ENCODE peak calls at places on chromosomes 12 and 14, in seven cellular contexts. One of them, this sample, is unnamed.

GRCh38 chr14:76829016-76829365 is 2.8 kb downstream of the LRRC74A start:
- DNase-seq in prostate gland: no peak
- DNase-seq in tibial nerve: peak
- DNase-seq in A549: no peak
- DNase-seq in adrenal gland: peak
- DNase-seq in esophagus squamous epithelium: no peak
- DNase-seq in heart left ventricle: peak
- DNase-seq in this sample: no peak

GRCh38 chr12:56581418-56582145 is 48.5 kb downstream of the BAZ2A start:
- DNase-seq in esophagus squamous epithelium: no peak
- DNase-seq in tibial nerve: peak
- DNase-seq in heart left ventricle: no peak
- DNase-seq in prostate gland: no peak
- DNase-seq in A549: no peak
- DNase-seq in adrenal gland: no peak
- DNase-seq in this sample: no peak

GRCh38 chr12:121283841-121284240 is 12.7 kb downstream of the CAMKK2 start:
- DNase-seq in esophagus squamous epithelium: no peak
- DNase-seq in A549: no peak
- DNase-seq in tibial nerve: no peak
- DNase-seq in heart left ventricle: no peak
- DNase-seq in prostate gland: no peak
- DNase-seq in adrenal gland: no peak
- DNase-seq in this sample: no peak

GRCh38 chr14:101709962-101710891 is 51.3 kb upstream of the PPP2R5C start:
- DNase-seq in heart left ventricle: no peak
- DNase-seq in esophagus squamous epithelium: no peak
- DNase-seq in adrenal gland: no peak
- DNase-seq in prostate gland: no peak
- DNase-seq in tibial nerve: no peak
- DNase-seq in A549: no peak
- DNase-seq in this sample: no peak

GRCh38 chr12:97159397-97159796 is 252.3 kb downstream of the NEDD1 start:
- DNase-seq in prostate gland: no peak
- DNase-seq in adrenal gland: no peak
- DNase-seq in A549: no peak
- DNase-seq in heart left ventricle: no peak
- DNase-seq in tibial nerve: no peak
- DNase-seq in esophagus squamous epithelium: no peak
- DNase-seq in this sample: no peak

GRCh38 chr14:87805315-87805723 is 187.7 kb downstream of the GALC start:
- DNase-seq in prostate gland: no peak
- DNase-seq in heart left ventricle: no peak
- DNase-seq in tibial nerve: peak
- DNase-seq in adrenal gland: peak
- DNase-seq in A549: peak
- DNase-seq in esophagus squamous epithelium: no peak
- DNase-seq in this sample: no peak

GRCh38 chr14:54335569-54336155 is 61.1 kb upstream of the CDKN3 start:
- DNase-seq in A549: no peak
- DNase-seq in tibial nerve: no peak
- DNase-seq in prostate gland: no peak
- DNase-seq in heart left ventricle: no peak
- DNase-seq in esophagus squamous epithelium: no peak
- DNase-seq in adrenal gland: no peak
- DNase-seq in this sample: no peak

GRCh38 chr14:98961191-98961590 is 310.8 kb downstream of the BCL11B start:
- DNase-seq in tibial nerve: no peak
- DNase-seq in adrenal gland: no peak
- DNase-seq in esophagus squamous epithelium: no peak
- DNase-seq in A549: no peak
- DNase-seq in heart left ventricle: no peak
- DNase-seq in prostate gland: no peak
- DNase-seq in this sample: no peak

GRCh38 chr12:126688556-126688955 is 1578.4 kb upstream of the TMEM132C start:
- DNase-seq in adrenal gland: no peak
- DNase-seq in prostate gland: no peak
- DNase-seq in heart left ventricle: no peak
- DNase-seq in A549: no peak
- DNase-seq in esophagus squamous epithelium: no peak
- DNase-seq in tibial nerve: no peak
- DNase-seq in this sample: no peak

GRCh38 chr14:33950320-33951182 is at the start of gene EGLN3:
- DNase-seq in A549: peak
- DNase-seq in tibial nerve: peak
- DNase-seq in esophagus squamous epithelium: no peak
- DNase-seq in adrenal gland: peak
- DNase-seq in prostate gland: peak
- DNase-seq in heart left ventricle: peak
- DNase-seq in this sample: peak

GRCh38 chr12:77493311-77493710 is 337.4 kb upstream of the NAV3 start:
- DNase-seq in A549: no peak
- DNase-seq in heart left ventricle: peak
- DNase-seq in adrenal gland: no peak
- DNase-seq in esophagus squamous epithelium: no peak
- DNase-seq in prostate gland: no peak
- DNase-seq in tibial nerve: no peak
- DNase-seq in this sample: no peak

GRCh38 chr12:29234552-29234951 is 85.5 kb downstream of the FAR2 start:
- DNase-seq in heart left ventricle: no peak
- DNase-seq in tibial nerve: no peak
- DNase-seq in adrenal gland: no peak
- DNase-seq in esophagus squamous epithelium: no peak
- DNase-seq in A549: no peak
- DNase-seq in prostate gland: no peak
- DNase-seq in this sample: no peak

GRCh38 chr12:130953783-130954543 is at the start of gene ADGRD1:
- DNase-seq in heart left ventricle: peak
- DNase-seq in adrenal gland: peak
- DNase-seq in esophagus squamous epithelium: no peak
- DNase-seq in A549: peak
- DNase-seq in tibial nerve: peak
- DNase-seq in prostate gland: no peak
- DNase-seq in this sample: peak

GRCh38 chr12:108856428-108857157 is 790 bp downstream of the SSH1 start:
- DNase-seq in adrenal gland: peak
- DNase-seq in esophagus squamous epithelium: no peak
- DNase-seq in A549: no peak
- DNase-seq in tibial nerve: peak
- DNase-seq in prostate gland: peak
- DNase-seq in heart left ventricle: peak
- DNase-seq in this sample: peak

GRCh38 chr12:85277900-85278597 is 2.0 kb upstream of the ALX1 start:
- DNase-seq in tibial nerve: no peak
- DNase-seq in prostate gland: no peak
- DNase-seq in adrenal gland: no peak
- DNase-seq in heart left ventricle: no peak
- DNase-seq in A549: no peak
- DNase-seq in esophagus squamous epithelium: no peak
- DNase-seq in this sample: no peak

GRCh38 chr14:49586673-49587460 is 687 bp upstream of the RPS29 start:
- DNase-seq in heart left ventricle: no peak
- DNase-seq in esophagus squamous epithelium: no peak
- DNase-seq in A549: peak
- DNase-seq in adrenal gland: no peak
- DNase-seq in prostate gland: no peak
- DNase-seq in tibial nerve: no peak
- DNase-seq in this sample: no peak

GRCh38 chr12:123660328-123660727 is 10.6 kb upstream of the TCTN2 start:
- DNase-seq in A549: peak
- DNase-seq in heart left ventricle: no peak
- DNase-seq in esophagus squamous epithelium: no peak
- DNase-seq in prostate gland: no peak
- DNase-seq in adrenal gland: no peak
- DNase-seq in tibial nerve: no peak
- DNase-seq in this sample: no peak

GRCh38 chr14:44846232-44846824 is 115.4 kb downstream of the KLHL28 start:
- DNase-seq in A549: peak
- DNase-seq in esophagus squamous epithelium: no peak
- DNase-seq in prostate gland: no peak
- DNase-seq in adrenal gland: peak
- DNase-seq in tibial nerve: peak
- DNase-seq in heart left ventricle: no peak
- DNase-seq in this sample: no peak

GRCh38 chr12:57309420-57309819 is 58.4 kb upstream of the STAC3 start:
- DNase-seq in A549: no peak
- DNase-seq in esophagus squamous epithelium: no peak
- DNase-seq in adrenal gland: no peak
- DNase-seq in heart left ventricle: no peak
- DNase-seq in tibial nerve: no peak
- DNase-seq in prostate gland: no peak
- DNase-seq in this sample: no peak

GRCh38 chr12:112924986-112925385 is 13.3 kb upstream of the OAS3 start:
- DNase-seq in A549: no peak
- DNase-seq in heart left ventricle: no peak
- DNase-seq in tibial nerve: no peak
- DNase-seq in prostate gland: no peak
- DNase-seq in adrenal gland: no peak
- DNase-seq in esophagus squamous epithelium: no peak
- DNase-seq in this sample: no peak

GRCh38 chr12:13976028-13976584 is 5.3 kb downstream of the GRIN2B start:
- DNase-seq in heart left ventricle: no peak
- DNase-seq in esophagus squamous epithelium: no peak
- DNase-seq in tibial nerve: no peak
- DNase-seq in adrenal gland: no peak
- DNase-seq in A549: no peak
- DNase-seq in prostate gland: no peak
- DNase-seq in this sample: no peak

GRCh38 chr12:80364056-80364455 is 80.0 kb upstream of the PTPRQ start:
- DNase-seq in adrenal gland: no peak
- DNase-seq in tibial nerve: no peak
- DNase-seq in heart left ventricle: no peak
- DNase-seq in prostate gland: no peak
- DNase-seq in esophagus squamous epithelium: no peak
- DNase-seq in A549: no peak
- DNase-seq in this sample: no peak

GRCh38 chr14:33704486-33704885 is 246.4 kb downstream of the EGLN3 start:
- DNase-seq in esophagus squamous epithelium: no peak
- DNase-seq in tibial nerve: no peak
- DNase-seq in heart left ventricle: no peak
- DNase-seq in adrenal gland: no peak
- DNase-seq in prostate gland: no peak
- DNase-seq in A549: no peak
- DNase-seq in this sample: no peak

GRCh38 chr14:33661071-33661470 is 289.8 kb downstream of the EGLN3 start:
- DNase-seq in adrenal gland: no peak
- DNase-seq in prostate gland: no peak
- DNase-seq in esophagus squamous epithelium: no peak
- DNase-seq in A549: no peak
- DNase-seq in heart left ventricle: no peak
- DNase-seq in tibial nerve: no peak
- DNase-seq in this sample: no peak

GRCh38 chr12:96445743-96446655 is 43.4 kb upstream of the CFAP54 start:
- DNase-seq in adrenal gland: no peak
- DNase-seq in prostate gland: no peak
- DNase-seq in A549: no peak
- DNase-seq in tibial nerve: no peak
- DNase-seq in esophagus squamous epithelium: no peak
- DNase-seq in heart left ventricle: no peak
- DNase-seq in this sample: no peak

DNA sequence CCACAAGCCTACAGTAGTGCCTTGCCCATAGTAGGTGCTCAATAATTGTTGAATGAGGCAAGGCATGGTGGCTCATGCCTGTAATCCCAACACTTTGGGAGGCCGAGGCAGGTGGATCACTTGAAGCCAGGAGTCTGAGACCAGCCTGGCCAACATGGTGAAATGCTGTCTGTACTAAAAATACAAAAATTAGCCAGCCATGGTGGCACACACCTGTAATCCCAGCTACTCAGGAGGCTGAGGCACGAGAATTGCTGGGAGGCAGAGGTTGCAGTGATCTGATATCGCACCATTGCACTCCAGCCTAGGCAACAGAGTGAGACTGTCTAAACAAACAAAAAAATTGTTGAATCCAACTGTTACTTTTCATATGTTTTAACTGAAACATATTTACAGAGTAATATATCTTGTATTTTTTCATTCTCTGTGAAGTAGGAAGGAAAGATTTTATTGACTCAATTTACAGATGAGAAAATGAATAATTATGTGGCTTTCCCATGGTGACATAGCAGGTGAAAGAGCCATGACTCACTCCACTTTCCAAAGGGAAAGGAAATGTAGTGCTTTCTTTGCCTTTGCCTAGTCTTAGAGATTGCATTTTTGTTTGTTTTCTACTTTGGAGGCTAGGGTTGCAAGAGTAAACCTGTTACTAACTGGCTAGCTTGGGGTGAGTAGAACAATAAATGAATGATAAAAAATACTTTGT is 95.4 kb upstream of the SLC38A4 start:
- DNase-seq in adrenal gland: no peak
- DNase-seq in esophagus squamous epithelium: no peak
- DNase-seq in prostate gland: no peak
- DNase-seq in heart left ventricle: no peak
- DNase-seq in tibial nerve: no peak
- DNase-seq in A549: no peak
- DNase-seq in this sample: no peak
- H3K27ac ChIP-seq in adrenal gland: no peak
- H3K27ac ChIP-seq in esophagus squamous epithelium: peak
- H3K27ac ChIP-seq in prostate gland: no peak
- H3K27ac ChIP-seq in heart left ventricle: no peak
- H3K27ac ChIP-seq in tibial nerve: no peak
- H3K27ac ChIP-seq in A549: peak
- H3K27ac ChIP-seq in this sample: no peak

GRCh38 chr14:31261859-31262739 is 54.5 kb upstream of the HECTD1 start:
- DNase-seq in prostate gland: no peak
- DNase-seq in heart left ventricle: no peak
- DNase-seq in A549: no peak
- DNase-seq in adrenal gland: peak
- DNase-seq in esophagus squamous epithelium: no peak
- DNase-seq in tibial nerve: peak
- DNase-seq in this sample: no peak
- TF ChIP-seq POLR2A in prostate gland: no peak
- TF ChIP-seq POLR2A in heart left ventricle: no peak
- TF ChIP-seq POLR2A in A549: no peak
- TF ChIP-seq POLR2A in adrenal gland: no peak
- TF ChIP-seq POLR2A in esophagus squamous epithelium: no peak
- TF ChIP-seq POLR2A in tibial nerve: no peak
- TF ChIP-seq POLR2A in this sample: no peak

DNA sequence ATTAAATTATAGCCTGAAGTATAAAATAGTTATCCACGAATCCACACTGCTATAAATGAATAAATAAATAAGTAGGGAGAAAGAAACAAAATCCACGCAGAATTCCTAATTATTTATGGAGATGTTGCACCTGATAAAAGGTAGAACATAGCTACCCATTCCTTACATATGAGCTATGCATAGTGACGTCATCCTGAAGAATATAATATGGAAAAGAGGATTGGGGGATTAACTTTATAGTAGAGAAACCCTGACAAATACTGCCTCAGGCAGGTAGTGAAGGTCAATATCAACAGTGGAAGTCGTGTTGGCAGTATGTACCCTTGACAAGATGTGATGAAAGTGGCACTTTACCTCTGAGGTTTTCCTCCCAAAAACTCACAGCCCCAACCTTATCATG is 82.5 kb downstream of the PLCZ1 start:
- DNase-seq in A549: no peak
- DNase-seq in esophagus squamous epithelium: no peak
- DNase-seq in prostate gland: no peak
- DNase-seq in adrenal gland: no peak
- DNase-seq in tibial nerve: no peak
- DNase-seq in heart left ventricle: no peak
- DNase-seq in this sample: no peak
- H3K27ac ChIP-seq in A549: no peak
- H3K27ac ChIP-seq in esophagus squamous epithelium: no peak
- H3K27ac ChIP-seq in prostate gland: no peak
- H3K27ac ChIP-seq in adrenal gland: no peak
- H3K27ac ChIP-seq in tibial nerve: no peak
- H3K27ac ChIP-seq in heart left ventricle: no peak
- H3K27ac ChIP-seq in this sample: no peak

GRCh38 chr12:6336859-6337744 is 4.8 kb downstream of the TNFRSF1A start:
- DNase-seq in heart left ventricle: peak
- DNase-seq in tibial nerve: no peak
- DNase-seq in prostate gland: no peak
- DNase-seq in A549: no peak
- DNase-seq in esophagus squamous epithelium: no peak
- DNase-seq in adrenal gland: no peak
- DNase-seq in this sample: no peak
- TF ChIP-seq POLR2A in heart left ventricle: no peak
- TF ChIP-seq POLR2A in tibial nerve: no peak
- TF ChIP-seq POLR2A in prostate gland: no peak
- TF ChIP-seq POLR2A in A549: no peak
- TF ChIP-seq POLR2A in esophagus squamous epithelium: peak
- TF ChIP-seq POLR2A in adrenal gland: no peak
- TF ChIP-seq POLR2A in this sample: no peak

This sample was measured in gastrocnemius medialis.